ENCODE peak calls at places on chromosomes 12 and 14, in six cellular contexts. G is IMR-90, E is H1, P is neuronal stem cell, U is mesenchymal stem cell, L is trophoblast cell. R is an unnamed sample.

GRCh38 chr14:44795725-44796124 is 166.0 kb downstream of the KLHL28 start:
- DNase-seq in G (peak), E (no peak), P (no peak), U (no peak), L (peak), R (peak)

GRCh38 chr12:75877588-75878381 is 153.8 kb downstream of the PHLDA1 start:
- DNase-seq in G (peak), E (no peak), P (no peak), U (peak), L (no peak), R (peak)

GRCh38 chr12:34397591-34398365 is 375.5 kb downstream of the ALG10 start:
- DNase-seq in G (no peak), E (no peak), P (no peak), U (no peak), L (no peak), R (no peak)

GRCh38 chr14:25003537-25003936 is 46.4 kb downstream of the STXBP6 start:
- DNase-seq in G (peak), E (no peak), P (no peak), U (peak), L (no peak), R (no peak)

GRCh38 chr14:49193365-49194050 is 392.7 kb downstream of the RPS29 start:
- DNase-seq in G (no peak), E (no peak), P (no peak), U (no peak), L (no peak), R (no peak)

GRCh38 chr12:12333407-12333831 is 16.6 kb downstream of the MANSC1 start:
- DNase-seq in G (peak), E (no peak), P (no peak), U (no peak), L (no peak), R (no peak)

GRCh38 chr14:41607966-41608663 is 1.4 kb downstream of the LRFN5 start:
- DNase-seq in G (no peak), E (no peak), P (no peak), U (peak), L (peak), R (peak)

GRCh38 chr12:124609041-124609984 is 41.9 kb upstream of the NCOR2 start:
- DNase-seq in G (peak), E (no peak), P (no peak), U (peak), L (peak), R (peak)

GRCh38 chr14:22433059-22433458 is 156.0 kb downstream of the DAD1 start:
- DNase-seq in G (no peak), E (no peak), P (no peak), U (no peak), L (no peak), R (no peak)

GRCh38 chr14:84442481-84442880 is 1087.5 kb upstream of the FLRT2 start:
- DNase-seq in G (no peak), E (no peak), P (no peak), U (no peak), L (no peak), R (no peak)

GRCh38 chr12:50201987-50202521 is 34.9 kb upstream of the CERS5 start:
- DNase-seq in G (peak), E (no peak), P (no peak), U (peak), L (peak), R (peak)

GRCh38 chr14:33700052-33700451 is 250.8 kb downstream of the EGLN3 start:
- DNase-seq in G (no peak), E (no peak), P (no peak), U (no peak), L (no peak), R (no peak)

GRCh38 chr12:29427964-29428363 is 47.0 kb upstream of the ERGIC2 start:
- DNase-seq in G (no peak), E (no peak), P (no peak), U (peak), L (peak), R (peak)

GRCh38 chr12:13661005-13661887 is 320.2 kb downstream of the GRIN2B start:
- DNase-seq in G (peak), E (peak), P (peak), U (peak), L (peak), R (peak)

GRCh38 chr14:96098309-96098998 is 59.3 kb downstream of the C14orf132 start:
- DNase-seq in G (peak), E (peak), P (peak), U (peak), L (peak), R (peak)

GRCh38 chr12:132373967-132374820 is 44.8 kb upstream of the GALNT9 start:
- DNase-seq in G (no peak), E (no peak), P (peak), U (no peak), L (no peak), R (peak)

GRCh38 chr12:18277196-18277595 is 15.9 kb downstream of the PIK3C2G start:
- DNase-seq in G (no peak), E (no peak), P (no peak), U (no peak), L (no peak), R (no peak)

GRCh38 chr14:74514471-74514932 is 20.9 kb downstream of the ISCA2 start:
- DNase-seq in G (peak), E (no peak), P (no peak), U (peak), L (peak), R (no peak)

GRCh38 chr14:91173221-91173670 is 59.4 kb downstream of the DGLUCY start:
- DNase-seq in G (peak), E (peak), P (peak), U (peak), L (peak), R (peak)

GRCh38 chr14:100665518-100666032 is 61.1 kb upstream of the DLK1 start:
- DNase-seq in G (no peak), E (no peak), P (no peak), U (no peak), L (no peak), R (no peak)

GRCh38 chr12:110344657-110345056 is 58.9 kb downstream of the ANAPC7 start:
- DNase-seq in G (no peak), E (no peak), P (no peak), U (no peak), L (no peak), R (no peak)

GRCh38 chr14:98120831-98121464 is 1151.0 kb downstream of the BCL11B start:
- DNase-seq in G (no peak), E (no peak), P (no peak), U (no peak), L (no peak), R (no peak)

GRCh38 chr12:49231881-49232650 is 32.8 kb upstream of the TUBA1C start:
- DNase-seq in G (no peak), E (no peak), P (no peak), U (no peak), L (no peak), R (peak)

GRCh38 chr12:106586535-106586802 is 3.7 kb downstream of the RFX4 start:
- DNase-seq in G (no peak), E (no peak), P (no peak), U (no peak), L (no peak), R (peak)

GRCh38 chr14:97298775-97299174 is 501.6 kb downstream of the VRK1 start:
- DNase-seq in G (no peak), E (no peak), P (no peak), U (no peak), L (no peak), R (no peak)

GRCh38 chr12:1297639-1298038 is 296.7 kb downstream of the FBXL14 start:
- DNase-seq in G (peak), E (no peak), P (no peak), U (peak), L (no peak), R (no peak)

GRCh38 chr12:123934829-123935228 is 37.8 kb downstream of the CCDC92 start:
- DNase-seq in G (peak), E (no peak), P (no peak), U (peak), L (no peak), R (no peak)

GRCh38 chr12:23855813-23856212 is 93.7 kb downstream of the SOX5 start:
- DNase-seq in G (no peak), E (no peak), P (no peak), U (no peak), L (no peak), R (no peak)

GRCh38 chr14:99725774-99726537 is 41.9 kb downstream of the CYP46A1 start:
- DNase-seq in G (no peak), E (no peak), P (no peak), U (no peak), L (no peak), R (peak)

GRCh38 chr12:45219621-45220020 is 3.7 kb downstream of the ANO6 start:
- DNase-seq in G (no peak), E (no peak), P (no peak), U (no peak), L (no peak), R (no peak)

GRCh38 chr14:101075025-101075800 is 171.7 kb upstream of the RTL1 start:
- DNase-seq in G (no peak), E (no peak), P (no peak), U (no peak), L (no peak), R (no peak)

GRCh38 chr14:57748279-57748678 is 117.6 kb downstream of the SLC35F4 start:
- DNase-seq in G (no peak), E (no peak), P (no peak), U (no peak), L (no peak), R (no peak)

GRCh38 chr12:8065991-8066594 is at the start of gene C3AR1:
- DNase-seq in G (peak), E (no peak), P (no peak), U (peak), L (peak), R (no peak)
- H3K4me3 ChIP-seq in G (no peak), E (no peak), P (no peak), U (no peak), L (no peak), R (no peak)

GRCh38 chr12:4780624-4781023 is 60.4 kb downstream of the GALNT8 start:
- DNase-seq in G (no peak), E (no peak), P (no peak), U (no peak), L (no peak), R (no peak)

GRCh38 chr12:4775936-4776335 is 55.7 kb downstream of the GALNT8 start:
- DNase-seq in G (no peak), E (no peak), P (no peak), U (no peak), L (no peak), R (no peak)

GRCh38 chr12:4779749-4780148 is 59.5 kb downstream of the GALNT8 start:
- DNase-seq in G (no peak), E (no peak), P (no peak), U (no peak), L (no peak), R (no peak)

GRCh38 chr12:4784404-4785054 is 64.3 kb downstream of the GALNT8 start:
- DNase-seq in G (no peak), E (no peak), P (no peak), U (no peak), L (no peak), R (no peak)

DNA sequence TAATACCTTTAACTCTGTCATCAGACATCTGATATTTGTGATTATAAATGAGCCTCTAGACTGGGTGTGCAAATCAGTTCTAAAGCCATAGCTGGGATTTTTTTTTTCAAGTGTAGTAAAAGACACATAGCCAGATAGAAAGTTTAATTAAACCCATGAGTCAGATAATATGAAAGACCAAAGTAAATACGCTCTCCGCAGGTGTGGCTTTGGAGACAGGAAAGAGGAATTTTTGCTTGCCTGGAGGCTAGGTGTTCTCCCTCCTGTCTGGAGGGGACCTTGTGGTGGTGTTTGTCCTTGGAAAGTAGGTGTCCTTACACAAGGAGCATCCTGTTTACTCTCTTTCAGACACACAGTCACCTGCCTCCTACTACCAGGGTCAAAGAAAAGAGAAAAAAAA is 61.0 kb downstream of the GALNT8 start:
- DNase-seq in G (no peak), E (no peak), P (no peak), U (no peak), L (no peak), R (no peak)
- H2BK120ac ChIP-seq in G (no peak), E (no peak), P (no peak), U (no peak), L (no peak), R (no peak)

DNA sequence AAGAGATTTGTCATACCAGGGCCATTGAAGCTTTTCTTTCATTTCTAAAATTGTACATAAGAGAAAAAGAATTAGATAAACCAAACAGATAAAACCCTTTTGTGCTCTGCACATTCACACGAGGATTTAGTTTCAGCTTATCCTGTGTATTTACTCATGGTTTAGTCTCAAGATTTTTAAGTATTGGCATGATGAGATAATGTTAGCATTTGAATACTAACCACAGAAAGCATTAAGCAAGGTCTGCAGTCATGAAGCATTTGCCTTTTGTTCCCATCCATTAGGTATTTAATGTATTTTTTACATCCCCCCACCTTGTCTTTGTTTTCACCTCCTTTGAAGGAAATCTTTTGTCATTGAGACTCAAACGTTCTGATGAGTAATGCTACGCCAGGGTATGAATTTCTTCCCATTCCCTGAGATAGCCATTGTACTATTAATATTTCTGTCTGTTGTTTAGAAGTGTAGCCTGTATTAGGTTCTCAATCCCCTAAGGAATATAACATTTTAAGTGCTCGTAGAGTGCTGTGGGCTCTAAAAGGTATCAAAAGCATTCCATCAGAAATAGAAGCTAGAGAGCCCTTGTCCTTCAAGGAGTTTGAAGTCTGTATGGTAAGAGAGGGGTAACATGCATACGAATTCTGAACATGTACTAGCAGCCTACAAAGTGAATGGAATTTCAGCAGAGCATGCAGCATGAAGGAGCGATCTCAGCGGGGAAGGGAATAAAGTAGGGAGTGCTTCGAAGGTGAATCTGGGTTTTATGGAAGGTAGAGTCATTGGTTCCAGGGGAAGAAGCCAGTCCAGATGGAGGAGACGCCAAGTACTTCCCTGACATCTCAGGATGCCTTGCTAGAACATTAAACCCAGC is 22.3 kb downstream of the CRADD start:
- DNase-seq in G (peak), E (no peak), P (no peak), U (peak), L (no peak), R (no peak)
- H3K4me3 ChIP-seq in G (no peak), E (no peak), P (no peak), U (no peak), L (no peak), R (no peak)

DNA sequence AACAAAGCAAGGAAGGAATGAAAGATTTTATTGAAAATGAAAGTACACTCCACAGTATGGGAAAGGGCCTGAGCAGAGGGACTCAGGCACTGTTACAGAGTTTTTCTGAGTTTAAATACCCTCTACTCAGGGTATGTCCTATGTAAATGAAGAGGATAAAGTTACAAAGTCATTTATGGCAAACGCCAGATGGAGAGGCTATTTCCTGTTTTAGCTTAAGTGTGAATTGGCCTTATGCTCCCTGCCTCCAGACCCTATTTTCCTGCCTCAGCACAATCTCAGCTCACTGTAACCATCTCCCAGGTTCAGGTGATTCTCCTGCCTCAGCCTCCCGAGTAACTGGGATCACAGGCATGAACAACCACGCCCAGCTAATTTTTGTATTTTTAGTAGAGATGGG is 6.8 kb upstream of the PHC1 start:
- DNase-seq in G (no peak), E (no peak), P (no peak), U (no peak), L (no peak), R (peak)
- H2BK120ac ChIP-seq in G (no peak), E (peak), P (no peak), U (no peak), L (no peak), R (no peak)